ENCODE peak calls at places on chromosomes 7 and 10, in eight cellular contexts. I, F, C, Y, Q, W, V and L are unnamed samples.

GRCh38 chr10:5442056-5442989 is 30.0 kb downstream of the NET1 start:
- DNase-seq in F (peak; percentile 43), I (no peak), W (no peak), C (no peak), V (no peak), Q (peak; percentile 56), Y (no peak), L (no peak)

GRCh38 chr10:97069576-97070362 is 116.0 kb downstream of the SLIT1 start:
- DNase-seq in Y (no peak), C (no peak), Q (no peak), V (no peak), F (no peak), W (no peak), I (no peak), L (no peak)

GRCh38 chr7:2233876-2234275 is 1.1 kb upstream of the MAD1L1 start:
- DNase-seq in F (no peak), Q (no peak), I (no peak), Y (no peak), V (no peak), W (no peak), C (no peak), L (no peak)

GRCh38 chr10:25300073-25300472 is 125.3 kb downstream of the GPR158 start:
- DNase-seq in C (no peak), Y (no peak), V (no peak), W (no peak), I (no peak), Q (no peak), F (no peak), L (no peak)

GRCh38 chr7:108077714-108078113 is 52.4 kb downstream of the LAMB4 start:
- DNase-seq in C (no peak), Q (no peak), Y (no peak), W (no peak), F (no peak), I (no peak), V (no peak), L (no peak)

GRCh38 chr10:3852147-3852904 is 67.3 kb upstream of the KLF6 start:
- DNase-seq in V (peak; percentile 63), Q (no peak), W (peak; percentile 93), I (peak; percentile 88), Y (peak; percentile 93), F (peak; percentile 98), C (no peak), L (peak; percentile 86)

GRCh38 chr10:18238875-18239485 is 98.8 kb downstream of the CACNB2 start:
- DNase-seq in C (no peak), Y (no peak), Q (peak; percentile 46), I (no peak), W (no peak), V (no peak), F (peak; percentile 10), L (no peak)

GRCh38 chr10:73414230-73414981 is 548 bp upstream of the ANXA7 start:
- DNase-seq in C (no peak), F (no peak), I (peak; percentile 48), Y (no peak), Q (no peak), W (no peak), V (no peak), L (no peak)

GRCh38 chr7:131480384-131481315 is 75.8 kb downstream of the PODXL start:
- DNase-seq in V (no peak), Q (no peak), Y (no peak), I (no peak), C (no peak), F (peak; percentile 47), W (no peak), L (no peak)

GRCh38 chr7:127654404-127655392 is 2.7 kb downstream of the SND1 start:
- DNase-seq in F (no peak), Q (no peak), I (no peak), C (no peak), V (no peak), W (no peak), Y (no peak), L (no peak)

GRCh38 chr10:17668435-17669184 is 24.7 kb downstream of the STAM start:
- DNase-seq in F (peak; percentile 58), C (no peak), W (no peak), I (no peak), Y (no peak), Q (no peak), V (no peak), L (no peak)

GRCh38 chr7:74263399-74264120 is 9.4 kb upstream of the RFC2 start:
- DNase-seq in Y (no peak), W (no peak), V (no peak), C (no peak), F (peak; percentile 45), Q (no peak), I (no peak), L (no peak)

GRCh38 chr7:115340828-115341227 is 418.9 kb downstream of the MDFIC start:
- DNase-seq in I (no peak), Q (no peak), Y (no peak), C (no peak), F (no peak), W (no peak), V (no peak), L (no peak)

GRCh38 chr7:22726849-22727792 is at the start of gene IL6:
- DNase-seq in C (peak; percentile 69), Y (peak; percentile 95), W (peak; percentile 58), Q (peak; percentile 65), F (peak; percentile 6), V (peak; percentile 43), I (peak; percentile 63), L (peak; percentile 85)

GRCh38 chr7:114959931-114960330 is 38.0 kb downstream of the MDFIC start:
- DNase-seq in C (no peak), F (no peak), I (no peak), V (no peak), Q (no peak), W (no peak), Y (no peak), L (no peak)

GRCh38 chr7:131190146-131190545 is 137.5 kb upstream of the MKLN1 start:
- DNase-seq in W (no peak), C (peak; percentile 58), Q (no peak), I (no peak), V (no peak), F (no peak), Y (peak; percentile 74), L (no peak)

DNA sequence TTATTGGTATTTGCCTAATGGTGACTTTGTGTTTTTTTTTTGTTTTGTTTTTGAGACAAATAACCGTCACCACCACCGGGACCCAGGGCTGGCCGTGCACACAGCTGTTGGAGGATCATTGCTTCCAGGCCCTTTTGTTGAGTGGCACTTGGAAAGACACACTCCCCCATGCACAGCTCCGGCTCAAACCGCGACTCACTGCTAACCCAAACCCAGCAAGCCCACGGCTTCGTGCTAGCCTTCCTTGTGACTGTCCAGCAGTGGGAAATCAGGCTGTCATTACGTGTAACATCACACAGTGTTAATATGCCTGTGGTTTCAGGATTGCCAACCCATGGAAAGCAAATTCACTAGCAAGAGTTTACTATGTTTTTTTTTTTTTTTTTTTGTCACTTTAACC is 17.4 kb downstream of the BNIP3 start:
- DNase-seq in F (no peak), V (no peak), Y (no peak), Q (no peak), I (no peak), W (no peak), C (no peak), L (no peak)
- TF ChIP-seq EP300 in F (no peak), V (no peak), Y (no peak), Q (no peak), I (no peak), W (no peak), C (no peak), L (no peak)

GRCh38 chr7:105797652-105798051 is 78.7 kb downstream of the ATXN7L1 start:
- DNase-seq in W (no peak), F (no peak), Y (no peak), Q (peak; percentile 55), V (no peak), I (no peak), C (no peak), L (no peak)
- TF ChIP-seq CTCF in W (no peak), F (no peak), Y (no peak), Q (peak; percentile 18), V (no peak), I (no peak), C (no peak), L (no peak)

DNA sequence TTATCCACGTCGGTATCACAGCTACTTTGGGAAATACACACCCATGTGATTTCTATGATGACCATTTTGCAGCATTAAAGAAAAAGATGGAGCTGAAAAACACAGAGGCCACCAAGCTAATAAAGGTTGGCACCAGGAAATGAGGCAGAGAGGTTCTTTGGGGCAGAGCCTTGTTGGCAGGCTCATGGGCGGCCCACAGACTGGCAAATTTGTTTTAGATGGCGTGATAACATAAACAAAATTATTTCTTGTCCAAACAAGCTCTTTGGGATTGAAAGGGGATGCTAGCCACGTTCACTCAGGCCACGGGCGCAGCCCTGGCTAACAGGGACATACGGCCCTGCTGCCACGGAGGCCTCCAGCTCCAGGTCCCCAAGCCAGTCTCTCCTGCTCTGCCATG is 135.9 kb upstream of the ZMIZ1 start:
- DNase-seq in Q (no peak), V (no peak), Y (no peak), W (peak; percentile 63), F (no peak), I (no peak), C (no peak), L (no peak)
- H3K36me3 ChIP-seq in Q (no peaks in the 10 kb centered on the region), V (no peaks in the 10 kb centered on the region), Y (no peaks in the 10 kb centered on the region), W (no peaks in the 10 kb centered on the region), F (no peaks in the 10 kb centered on the region), I (no peaks in the 10 kb centered on the region), C (no peaks in the 10 kb centered on the region), L (no peaks in the 10 kb centered on the region)

GRCh38 chr10:130546841-130547240 is 410.6 kb downstream of the GLRX3 start:
- DNase-seq in I (no peak), C (no peak), F (no peak), W (no peak), Q (no peak), V (no peak), Y (no peak), L (no peak)
- TF ChIP-seq EP300 in I (no peak), C (no peak), F (no peak), W (no peak), Q (no peak), V (no peak), Y (no peak), L (no peak)

GRCh38 chr10:32713560-32713959 is 244.5 kb downstream of the ITGB1 start:
- DNase-seq in Y (no peak), W (no peak), V (no peak), F (peak; percentile 6), Q (no peak), C (no peak), I (no peak), L (no peak)
- TF ChIP-seq CTCF in Y (no peak), W (no peak), V (no peak), F (peak; percentile 40), Q (peak; percentile 11), C (no peak), I (no peak), L (no peak)

DNA sequence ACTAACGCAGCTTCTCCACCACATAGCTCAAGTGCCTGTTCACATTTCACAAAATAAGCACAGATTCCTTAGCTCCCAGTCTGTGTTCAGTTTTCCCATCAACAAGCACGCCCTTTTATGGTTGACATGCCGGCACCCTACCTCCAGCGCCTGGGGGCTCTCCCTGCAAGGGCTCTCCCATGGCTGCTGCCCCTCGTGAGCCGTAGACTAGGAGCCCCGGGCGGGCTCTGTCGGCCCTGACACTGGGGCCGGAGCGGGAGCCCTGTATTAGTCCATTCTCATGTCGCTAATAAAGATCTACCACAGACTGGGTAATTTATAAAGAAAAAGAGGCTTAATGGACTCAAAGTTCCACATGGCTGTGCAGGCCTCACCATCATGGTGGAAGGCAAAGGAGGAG is 34.0 kb upstream of the PRKAR1B start:
- DNase-seq in Y (no peak), I (no peak), W (no peak), F (no peak), Q (no peak), V (no peak), C (no peak), L (no peak)
- H3K36me3 ChIP-seq in Y (peaks cover 58% of the 10 kb centered on the region), I (peaks cover 56% of the 10 kb centered on the region), W (peaks cover 98% of the 10 kb centered on the region), F (peaks cover 34% of the 10 kb centered on the region), Q (peaks cover 58% of the 10 kb centered on the region), V (peaks cover 29% of the 10 kb centered on the region), C (peaks cover 21% of the 10 kb centered on the region), L (peaks cover 86% of the 10 kb centered on the region)